ENCODE peak calls at places on chromosome 18, in five cellular contexts. M, Q, T, L and X are unnamed samples.

GRCh38 chr18:44887227-44887631 is 206.5 kb downstream of the SETBP1 start:
- DNase-seq in M (peak), Q (peak), T (no peak), L (peak), X (no peak)

GRCh38 chr18:48622911-48623431 is 84.1 kb downstream of the CTIF start:
- DNase-seq in M (no peak), Q (peak), T (no peak), L (peak), X (no peak)

GRCh38 chr18:65753520-65753919 is 2.7 kb downstream of the CDH7 start:
- DNase-seq in M (no peak), Q (no peak), T (peak), L (no peak), X (no peak)

GRCh38 chr18:40935423-40935822 is 1019.6 kb upstream of the PIK3C3 start:
- DNase-seq in M (no peak), Q (no peak), T (no peak), L (no peak), X (no peak)

GRCh38 chr18:76972838-76973237 is 150.5 kb downstream of the ZNF236 start:
- DNase-seq in M (no peak), Q (no peak), T (no peak), L (no peak), X (no peak)

GRCh38 chr18:35641916-35642315 is 60.4 kb downstream of the GALNT1 start:
- DNase-seq in M (no peak), Q (no peak), T (no peak), L (no peak), X (no peak)

GRCh38 chr18:10783941-10784340 is 258.1 kb downstream of the NAPG start:
- DNase-seq in M (no peak), Q (no peak), T (no peak), L (no peak), X (no peak)

GRCh38 chr18:48132993-48133674 is 202.7 kb upstream of the SMAD2 start:
- DNase-seq in M (no peak), Q (no peak), T (no peak), L (no peak), X (no peak)

GRCh38 chr18:11154369-11154982 is 5.1 kb upstream of the PIEZO2 start:
- DNase-seq in M (no peak), Q (peak), T (no peak), L (no peak), X (no peak)

GRCh38 chr18:33184178-33184577 is 256.3 kb downstream of the CCDC178 start:
- DNase-seq in M (no peak), Q (no peak), T (no peak), L (no peak), X (no peak)

GRCh38 chr18:50429207-50429948 is 54.5 kb downstream of the SKA1 start:
- DNase-seq in M (no peak), Q (peak), T (no peak), L (no peak), X (no peak)